ENCODE peak calls at places on chromosome 5, in seven cellular contexts. C, W, Q, O, P, X and Z are unnamed samples.

GRCh38 chr5:66130493-66130892 is 13.6 kb upstream of the SREK1 start:
- DNase-seq in C (no peak), W (no peak), Q (no peak), O (no peak), P (no peak), X (no peak), Z (no peak)

GRCh38 chr5:154753792-154754191 is 1.4 kb upstream of the LARP1 start:
- DNase-seq in C (no peak), W (no peak), Q (peak), O (peak), P (peak), X (peak), Z (peak)

GRCh38 chr5:180367991-180368390 is 14.9 kb upstream of the GFPT2 start:
- DNase-seq in C (no peak), W (no peak), Q (no peak), O (no peak), P (no peak), X (no peak), Z (no peak)

GRCh38 chr5:179314606-179315355 is 30.5 kb downstream of the ADAMTS2 start:
- DNase-seq in C (no peak), W (no peak), Q (no peak), O (peak), P (no peak), X (no peak), Z (no peak)

GRCh38 chr5:65320250-65320649 is 161.5 kb downstream of the ADAMTS6 start:
- DNase-seq in C (no peak), W (no peak), Q (no peak), O (no peak), P (no peak), X (no peak), Z (no peak)

GRCh38 chr5:180007582-180007981 is 64.0 kb downstream of the RNF130 start:
- DNase-seq in C (no peak), W (no peak), Q (no peak), O (no peak), P (no peak), X (no peak), Z (no peak)

GRCh38 chr5:149439899-149440655 is 61.0 kb upstream of the IL17B start:
- DNase-seq in C (no peak), W (no peak), Q (peak), O (no peak), P (no peak), X (no peak), Z (no peak)

GRCh38 chr5:31492824-31493223 is 39.1 kb downstream of the DROSHA start:
- DNase-seq in C (no peak), W (no peak), Q (no peak), O (no peak), P (no peak), X (no peak), Z (no peak)

GRCh38 chr5:143418140-143418866 is 14.8 kb upstream of the NR3C1 start:
- DNase-seq in C (no peak), W (no peak), Q (no peak), O (no peak), P (no peak), X (no peak), Z (no peak)